ENCODE peak calls at places on chromosomes 2 and 18, in four cellular contexts. One of them, this sample, is unnamed. For H3K4me1, the result is how much of the 10 kb centered on the place peaks cover.

GRCh38 chr2:63841254-63842022 is at the start of gene UGP2:
- DNase-seq in ovary: peak
- DNase-seq in OCI-LY7: peak
- DNase-seq in right lobe of liver: peak
- DNase-seq in this sample: peak

GRCh38 chr2:164545484-164545883 is 75.8 kb downstream of the GRB14 start:
- DNase-seq in ovary: no peak
- DNase-seq in OCI-LY7: no peak
- DNase-seq in right lobe of liver: no peak
- DNase-seq in this sample: no peak

GRCh38 chr2:102304711-102305591 is 6.4 kb upstream of the IL1RL1 start:
- DNase-seq in ovary: no peak
- DNase-seq in OCI-LY7: no peak
- DNase-seq in right lobe of liver: no peak
- DNase-seq in this sample: no peak

GRCh38 chr18:29154758-29155725 is 978.1 kb upstream of the CDH2 start:
- DNase-seq in ovary: no peak
- DNase-seq in OCI-LY7: no peak
- DNase-seq in right lobe of liver: no peak
- DNase-seq in this sample: no peak

GRCh38 chr2:49770919-49771318 is 616.6 kb upstream of the FSHR start:
- DNase-seq in ovary: no peak
- DNase-seq in OCI-LY7: no peak
- DNase-seq in right lobe of liver: peak
- DNase-seq in this sample: no peak

GRCh38 chr2:177241771-177242135 is 22.8 kb downstream of the NFE2L2 start:
- DNase-seq in ovary: no peak
- DNase-seq in OCI-LY7: no peak
- DNase-seq in right lobe of liver: no peak
- DNase-seq in this sample: no peak

GRCh38 chr2:58520903-58521302 is 279.8 kb upstream of the FANCL start:
- DNase-seq in ovary: no peak
- DNase-seq in OCI-LY7: no peak
- DNase-seq in right lobe of liver: no peak
- DNase-seq in this sample: no peak

GRCh38 chr2:75491129-75491753 is 69.5 kb downstream of the EVA1A start:
- DNase-seq in ovary: no peak
- DNase-seq in OCI-LY7: no peak
- DNase-seq in right lobe of liver: no peak
- DNase-seq in this sample: no peak

GRCh38 chr2:135021618-135022017 is 25.6 kb downstream of the MAP3K19 start:
- DNase-seq in ovary: no peak
- DNase-seq in OCI-LY7: no peak
- DNase-seq in right lobe of liver: no peak
- DNase-seq in this sample: no peak

GRCh38 chr2:120735750-120736170 is at the start of gene GLI2:
- DNase-seq in ovary: peak
- DNase-seq in OCI-LY7: no peak
- DNase-seq in right lobe of liver: no peak
- DNase-seq in this sample: no peak

DNA sequence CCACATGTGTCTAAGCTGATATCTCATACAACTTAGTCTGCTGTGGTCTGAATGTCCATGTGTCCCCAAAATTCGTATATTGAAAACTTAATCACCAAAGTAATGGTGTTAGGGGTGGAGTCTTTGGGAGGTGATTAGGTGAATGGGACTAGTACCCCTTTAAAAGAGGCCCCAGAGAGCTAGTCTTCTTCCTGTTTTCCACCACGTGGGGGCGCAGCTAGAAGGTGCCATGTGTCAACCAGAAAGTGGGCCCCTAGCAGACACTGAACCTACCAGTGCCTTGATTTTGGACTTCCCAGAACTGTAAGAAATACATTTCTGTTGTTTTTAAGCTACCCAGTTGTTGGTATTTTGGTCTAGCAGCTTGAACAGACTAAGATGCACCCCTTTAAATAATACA is 86.6 kb downstream of the ASB1 start:
- DNase-seq in ovary: no peak
- DNase-seq in OCI-LY7: peak
- DNase-seq in right lobe of liver: no peak
- DNase-seq in this sample: no peak
- TF ChIP-seq CTCF in ovary: no peak
- TF ChIP-seq CTCF in OCI-LY7: peak
- TF ChIP-seq CTCF in right lobe of liver: peak
- TF ChIP-seq CTCF in this sample: peak

DNA sequence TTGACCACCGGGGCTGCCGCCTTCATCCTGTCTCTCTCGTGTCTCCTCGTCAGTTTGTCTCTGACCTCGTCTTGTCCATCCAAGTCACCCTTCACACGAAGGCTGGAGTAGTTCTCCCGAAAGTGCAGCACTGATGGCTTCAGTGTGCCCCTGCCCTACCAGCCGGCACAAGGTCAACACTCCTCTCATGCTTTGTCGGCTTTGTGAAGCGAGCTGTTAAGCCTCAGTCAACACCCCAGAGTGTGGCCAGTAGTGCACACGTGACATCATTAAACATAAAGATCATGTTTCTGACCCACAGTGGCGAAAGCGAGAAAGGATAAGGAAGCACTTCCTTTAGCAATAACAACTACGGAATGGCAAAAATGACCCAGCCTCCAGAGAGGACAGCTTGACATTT is 23.2 kb downstream of the ACKR3 start:
- DNase-seq in ovary: no peak
- DNase-seq in OCI-LY7: no peak
- DNase-seq in right lobe of liver: no peak
- DNase-seq in this sample: no peak
- H3K4me1 ChIP-seq in ovary: under half
- H3K4me1 ChIP-seq in OCI-LY7: under half
- H3K4me1 ChIP-seq in right lobe of liver: under half
- H3K4me1 ChIP-seq in this sample: under half

DNA sequence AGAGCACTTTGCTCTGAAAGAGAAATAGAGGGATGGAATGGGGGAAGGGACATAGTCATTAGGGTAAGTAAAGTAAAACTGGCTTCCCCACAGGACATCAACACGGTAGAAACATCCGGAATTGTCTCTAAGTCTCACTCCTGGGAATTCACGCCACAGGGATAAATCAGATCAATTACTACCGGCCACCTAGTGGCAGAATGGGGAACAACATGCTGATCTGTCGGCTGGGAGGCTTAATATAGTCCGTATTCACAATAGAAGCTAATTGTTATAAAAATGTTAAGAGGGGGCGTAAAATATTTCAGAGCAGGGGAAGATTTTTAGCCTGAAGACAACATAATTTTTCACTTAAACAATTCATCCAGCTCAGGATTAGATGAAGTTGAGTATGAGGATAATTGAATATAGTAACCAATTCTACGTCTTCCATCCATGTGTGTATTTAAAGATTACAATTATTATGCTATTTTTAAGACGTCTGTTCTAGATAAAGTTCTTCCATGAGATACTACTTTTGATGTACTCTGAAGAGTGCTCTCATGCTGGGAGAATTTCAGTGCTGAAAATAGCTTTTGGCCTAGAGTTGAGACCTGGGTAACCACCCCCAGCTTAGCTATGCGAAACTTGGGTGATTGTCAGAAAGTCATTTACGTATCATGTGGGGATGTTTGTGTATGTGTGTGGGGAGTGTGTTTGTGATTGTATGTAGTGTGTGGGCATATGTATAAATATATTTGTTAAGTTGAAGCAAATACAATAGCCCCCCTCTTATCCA is 65.7 kb downstream of the LRRTM1 start:
- DNase-seq in ovary: no peak
- DNase-seq in OCI-LY7: peak
- DNase-seq in right lobe of liver: no peak
- DNase-seq in this sample: no peak
- TF ChIP-seq CTCF in ovary: no peak
- TF ChIP-seq CTCF in OCI-LY7: peak
- TF ChIP-seq CTCF in right lobe of liver: peak
- TF ChIP-seq CTCF in this sample: peak

GRCh38 chr18:3266062-3266608 is 4.2 kb downstream of the MYL12B start:
- DNase-seq in ovary: no peak
- DNase-seq in OCI-LY7: no peak
- DNase-seq in right lobe of liver: no peak
- DNase-seq in this sample: no peak

GRCh38 chr18:3269241-3269640 is 7.3 kb downstream of the MYL12B start:
- DNase-seq in ovary: no peak
- DNase-seq in OCI-LY7: no peak
- DNase-seq in right lobe of liver: no peak
- DNase-seq in this sample: no peak

GRCh38 chr18:3268306-3268705 is 6.4 kb downstream of the MYL12B start:
- DNase-seq in ovary: no peak
- DNase-seq in OCI-LY7: no peak
- DNase-seq in right lobe of liver: no peak
- DNase-seq in this sample: no peak

GRCh38 chr18:3273042-3273441 is 11.1 kb downstream of the MYL12B start:
- DNase-seq in ovary: no peak
- DNase-seq in OCI-LY7: no peak
- DNase-seq in right lobe of liver: no peak
- DNase-seq in this sample: no peak

DNA sequence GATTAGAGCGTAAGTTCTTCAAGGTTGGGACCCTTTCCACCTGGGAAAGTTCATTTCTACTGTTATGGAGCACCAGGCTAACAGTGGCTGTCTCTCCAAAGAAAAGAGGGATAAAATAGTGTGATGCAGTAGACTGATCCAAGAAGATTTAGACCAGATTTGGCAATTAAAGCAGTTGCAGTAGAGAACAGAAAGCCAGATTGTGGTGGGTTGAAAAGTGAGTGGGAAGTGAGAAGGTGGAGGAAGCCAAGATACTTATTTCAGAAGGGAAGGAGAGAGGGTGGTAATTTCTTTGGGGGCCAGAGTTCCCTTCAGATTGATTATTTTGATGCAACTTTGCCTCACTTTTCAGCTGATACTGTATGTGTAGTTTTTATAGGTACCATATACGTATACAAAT is 8.0 kb downstream of the MYL12B start:
- DNase-seq in ovary: no peak
- DNase-seq in OCI-LY7: no peak
- DNase-seq in right lobe of liver: no peak
- DNase-seq in this sample: no peak
- H3K4me1 ChIP-seq in ovary: under half
- H3K4me1 ChIP-seq in OCI-LY7: half or more
- H3K4me1 ChIP-seq in right lobe of liver: under half
- H3K4me1 ChIP-seq in this sample: half or more

GRCh38 chr2:174465327-174465726 is 21.5 kb downstream of the GPR155 start:
- DNase-seq in ovary: no peak
- DNase-seq in OCI-LY7: no peak
- DNase-seq in right lobe of liver: no peak
- DNase-seq in this sample: no peak
- TF ChIP-seq CTCF in ovary: no peak
- TF ChIP-seq CTCF in OCI-LY7: no peak
- TF ChIP-seq CTCF in right lobe of liver: no peak
- TF ChIP-seq CTCF in this sample: no peak

GRCh38 chr2:233360771-233361176 is 6.5 kb downstream of the DGKD start:
- DNase-seq in ovary: no peak
- DNase-seq in OCI-LY7: no peak
- DNase-seq in right lobe of liver: no peak
- DNase-seq in this sample: no peak
- H3K4me1 ChIP-seq in ovary: under half
- H3K4me1 ChIP-seq in OCI-LY7: half or more
- H3K4me1 ChIP-seq in right lobe of liver: under half
- H3K4me1 ChIP-seq in this sample: under half

GRCh38 chr2:157509755-157510154 is 65.9 kb upstream of the CYTIP start:
- DNase-seq in ovary: no peak
- DNase-seq in OCI-LY7: peak
- DNase-seq in right lobe of liver: no peak
- DNase-seq in this sample: no peak
- TF ChIP-seq CTCF in ovary: no peak
- TF ChIP-seq CTCF in OCI-LY7: no peak
- TF ChIP-seq CTCF in right lobe of liver: peak
- TF ChIP-seq CTCF in this sample: no peak

DNA sequence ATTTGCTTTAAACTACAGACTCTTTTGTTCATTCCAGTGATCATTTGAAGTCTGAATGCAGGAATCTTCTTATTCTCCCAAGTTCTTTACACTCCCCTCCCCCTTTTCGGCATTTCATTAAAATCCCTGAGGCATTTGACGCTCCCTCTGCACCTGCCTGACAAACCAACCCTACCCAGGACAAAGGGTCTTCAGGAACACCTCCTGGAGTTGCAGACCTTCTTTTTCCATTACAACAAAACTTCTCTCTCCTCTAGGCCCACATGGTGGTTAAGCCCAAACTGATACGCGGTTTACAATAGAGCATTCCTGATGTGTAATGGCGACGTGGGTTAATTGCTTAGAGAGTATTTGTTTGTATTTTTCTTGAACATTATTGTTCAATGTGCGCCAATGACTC is 367.4 kb downstream of the FBXO15 start:
- DNase-seq in ovary: no peak
- DNase-seq in OCI-LY7: no peak
- DNase-seq in right lobe of liver: no peak
- DNase-seq in this sample: no peak
- H3K4me1 ChIP-seq in ovary: under half
- H3K4me1 ChIP-seq in OCI-LY7: under half
- H3K4me1 ChIP-seq in right lobe of liver: under half
- H3K4me1 ChIP-seq in this sample: under half

GRCh38 chr2:2152451-2152850 is 178.6 kb downstream of the MYT1L start:
- DNase-seq in ovary: no peak
- DNase-seq in OCI-LY7: no peak
- DNase-seq in right lobe of liver: no peak
- DNase-seq in this sample: no peak
- TF ChIP-seq CTCF in ovary: no peak
- TF ChIP-seq CTCF in OCI-LY7: no peak
- TF ChIP-seq CTCF in right lobe of liver: no peak
- TF ChIP-seq CTCF in this sample: no peak

GRCh38 chr2:238278626-238279323 is 9.6 kb downstream of the PER2 start:
- DNase-seq in ovary: no peak
- DNase-seq in OCI-LY7: peak
- DNase-seq in right lobe of liver: peak
- DNase-seq in this sample: no peak
- H3K4me1 ChIP-seq in ovary: under half
- H3K4me1 ChIP-seq in OCI-LY7: under half
- H3K4me1 ChIP-seq in right lobe of liver: under half
- H3K4me1 ChIP-seq in this sample: under half